ENCODE peak calls at places on chromosomes 5 and 9, in seven cellular contexts. P is brain microvascular endothelial cell, Z is cardiac muscle cell, X is left ventricle myocardium inferior, W is endodermal cell, B is heart left ventricle, A is GM23338. E is an unnamed sample.
A peak's percentile ranks its signal among the peaks of the same experiment; 100 is the strongest.

GRCh38 chr9:112443200-112443599 is 43.4 kb upstream of the KIAA1958 start:
- DNase-seq in P (peak; percentile 14), Z (peak; percentile 41), X (no peak), W (no peak), B (no peak), A (peak; percentile 45), E (no peak)

GRCh38 chr9:95017062-95017461 is 290.6 kb downstream of the AOPEP start:
- DNase-seq in P (no peak), Z (no peak), X (no peak), W (no peak), B (no peak), A (no peak), E (no peak)

GRCh38 chr9:29773676-29774075 is 2200.4 kb upstream of the C9orf72 start:
- DNase-seq in P (no peak), Z (no peak), X (no peak), W (no peak), B (no peak), A (no peak), E (no peak)

GRCh38 chr5:10856646-10857332 is 95.8 kb upstream of the DAP start:
- DNase-seq in P (peak; percentile 73), Z (peak; percentile 53), X (peak; percentile 38), W (peak; percentile 96), B (peak; percentile 55), A (peak; percentile 95), E (peak; percentile 43)

GRCh38 chr5:167743685-167744084 is 547.8 kb upstream of the WWC1 start:
- DNase-seq in P (peak; percentile 78), Z (peak; percentile 89), X (no peak), W (no peak), B (no peak), A (no peak), E (no peak)

GRCh38 chr5:14364576-14365472 is 216.8 kb upstream of the OTULINL start:
- DNase-seq in P (no peak), Z (no peak), X (no peak), W (peak; percentile 92), B (no peak), A (peak; percentile 89), E (peak; percentile 77)

GRCh38 chr9:127837346-127837745 is 17.1 kb downstream of the ENG start:
- DNase-seq in P (no peak), Z (peak; percentile 37), X (no peak), W (no peak), B (no peak), A (no peak), E (no peak)

GRCh38 chr9:83238871-83239624 is 176.1 kb upstream of the RASEF start:
- DNase-seq in P (no peak), Z (peak; percentile 64), X (no peak), W (no peak), B (no peak), A (no peak), E (no peak)

GRCh38 chr5:140145818-140146522 is 20.2 kb downstream of the IGIP start:
- DNase-seq in P (peak; percentile 42), Z (peak; percentile 78), X (peak; percentile 77), W (peak; percentile 88), B (peak; percentile 84), A (peak; percentile 80), E (peak; percentile 85)

GRCh38 chr9:77588319-77588937 is 59.7 kb downstream of the GNA14 start:
- DNase-seq in P (peak; percentile 71), Z (peak; percentile 92), X (no peak), W (peak; percentile 71), B (no peak), A (no peak), E (no peak)

GRCh38 chr5:167964529-167964928 is 326.9 kb upstream of the WWC1 start:
- DNase-seq in P (no peak), Z (no peak), X (no peak), W (no peak), B (no peak), A (peak; percentile 44), E (no peak)

GRCh38 chr9:18492612-18493011 is 18.7 kb downstream of the ADAMTSL1 start:
- DNase-seq in P (peak; percentile 34), Z (peak; percentile 51), X (no peak), W (no peak), B (no peak), A (no peak), E (no peak)

GRCh38 chr5:142678615-142679014 is 7.3 kb downstream of the FGF1 start:
- DNase-seq in P (no peak), Z (no peak), X (no peak), W (no peak), B (no peak), A (no peak), E (no peak)

GRCh38 chr5:134649163-134649916 is 755 bp downstream of the SEC24A start:
- DNase-seq in P (no peak), Z (no peak), X (no peak), W (no peak), B (peak; percentile 39), A (no peak), E (no peak)

GRCh38 chr5:133365326-133365725 is 247.0 kb downstream of the FSTL4 start:
- DNase-seq in P (no peak), Z (no peak), X (no peak), W (peak; percentile 72), B (no peak), A (peak; percentile 67), E (no peak)

GRCh38 chr5:139473565-139473964 is 2.8 kb downstream of the SMIM33 start:
- DNase-seq in P (no peak), Z (peak; percentile 37), X (no peak), W (peak; percentile 56), B (no peak), A (no peak), E (no peak)

GRCh38 chr5:131513780-131514179 is 121.2 kb downstream of the RAPGEF6 start:
- DNase-seq in P (no peak), Z (no peak), X (no peak), W (no peak), B (no peak), A (no peak), E (no peak)

GRCh38 chr9:134396825-134397224 is 70.6 kb downstream of the RXRA start:
- DNase-seq in P (no peak), Z (no peak), X (no peak), W (no peak), B (no peak), A (no peak), E (no peak)

GRCh38 chr9:134395002-134395517 is 68.8 kb downstream of the RXRA start:
- DNase-seq in P (no peak), Z (no peak), X (no peak), W (no peak), B (no peak), A (no peak), E (no peak)

GRCh38 chr9:134398756-134399155 is 72.5 kb downstream of the RXRA start:
- DNase-seq in P (no peak), Z (no peak), X (no peak), W (no peak), B (no peak), A (no peak), E (no peak)

GRCh38 chr9:134395727-134396257 is 69.5 kb downstream of the RXRA start:
- DNase-seq in P (no peak), Z (no peak), X (no peak), W (no peak), B (no peak), A (no peak), E (no peak)

GRCh38 chr9:134396258-134396742 is 70.0 kb downstream of the RXRA start:
- DNase-seq in P (no peak), Z (no peak), X (no peak), W (no peak), B (no peak), A (no peak), E (no peak)
- H3K4me3 ChIP-seq in P (no peak overlapping the region), Z (no peak overlapping the region), X (peak overlapping the region; percentile 11), W (no peak overlapping the region), B (no peak overlapping the region), A (no peak overlapping the region), E (no peak overlapping the region)

GRCh38 chr5:150517272-150518152 is 9.6 kb downstream of the NDST1 start:
- DNase-seq in P (peak; percentile 97), Z (peak; percentile 95), X (peak; percentile 59), W (no peak), B (peak; percentile 63), A (no peak), E (peak; percentile 98)
- H3K27ac ChIP-seq in P (peak overlapping the region; percentile 89), Z (peak overlapping the region; percentile 35), X (peak overlapping the region; percentile 54), W (no peak overlapping the region), B (peak overlapping the region; percentile 40), A (peak overlapping the region; percentile 19), E (peak overlapping the region; percentile 77)

GRCh38 chr5:2188661-2189060 is 305.9 kb upstream of the IRX4 start:
- DNase-seq in P (no peak), Z (no peak), X (no peak), W (no peak), B (no peak), A (no peak), E (no peak)

GRCh38 chr5:2192496-2192895 is 309.8 kb upstream of the IRX4 start:
- DNase-seq in P (no peak), Z (no peak), X (no peak), W (no peak), B (no peak), A (no peak), E (no peak)

GRCh38 chr5:2191972-2192371 is 309.2 kb upstream of the IRX4 start:
- DNase-seq in P (no peak), Z (no peak), X (no peak), W (no peak), B (no peak), A (no peak), E (no peak)

GRCh38 chr5:2188137-2188536 is 305.4 kb upstream of the IRX4 start:
- DNase-seq in P (no peak), Z (no peak), X (no peak), W (no peak), B (no peak), A (no peak), E (no peak)

DNA sequence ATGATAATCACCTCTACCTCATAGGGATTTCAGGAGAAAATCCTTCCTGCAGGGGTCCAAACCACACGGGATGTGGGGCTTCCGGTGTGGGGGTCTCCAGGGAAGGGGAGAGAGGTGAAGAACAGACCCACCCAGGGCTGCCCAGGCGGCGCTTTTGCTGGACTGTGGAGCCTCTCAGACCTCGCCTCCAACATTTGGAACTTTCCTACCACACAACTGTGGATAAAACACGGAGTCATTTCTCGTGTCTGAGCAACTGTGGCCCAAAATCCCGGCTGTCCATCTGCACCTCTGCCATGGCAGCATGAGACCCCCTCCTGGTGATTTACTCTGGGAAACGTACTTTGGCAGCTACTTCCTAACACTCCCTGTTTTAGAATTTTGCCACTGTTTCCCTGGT is 307.8 kb upstream of the IRX4 start:
- DNase-seq in P (no peak), Z (no peak), X (no peak), W (no peak), B (no peak), A (no peak), E (no peak)
- H3K4me3 ChIP-seq in P (no peak overlapping the region), Z (no peak overlapping the region), X (no peak overlapping the region), W (no peak overlapping the region), B (no peak overlapping the region), A (no peak overlapping the region), E (no peak overlapping the region)

DNA sequence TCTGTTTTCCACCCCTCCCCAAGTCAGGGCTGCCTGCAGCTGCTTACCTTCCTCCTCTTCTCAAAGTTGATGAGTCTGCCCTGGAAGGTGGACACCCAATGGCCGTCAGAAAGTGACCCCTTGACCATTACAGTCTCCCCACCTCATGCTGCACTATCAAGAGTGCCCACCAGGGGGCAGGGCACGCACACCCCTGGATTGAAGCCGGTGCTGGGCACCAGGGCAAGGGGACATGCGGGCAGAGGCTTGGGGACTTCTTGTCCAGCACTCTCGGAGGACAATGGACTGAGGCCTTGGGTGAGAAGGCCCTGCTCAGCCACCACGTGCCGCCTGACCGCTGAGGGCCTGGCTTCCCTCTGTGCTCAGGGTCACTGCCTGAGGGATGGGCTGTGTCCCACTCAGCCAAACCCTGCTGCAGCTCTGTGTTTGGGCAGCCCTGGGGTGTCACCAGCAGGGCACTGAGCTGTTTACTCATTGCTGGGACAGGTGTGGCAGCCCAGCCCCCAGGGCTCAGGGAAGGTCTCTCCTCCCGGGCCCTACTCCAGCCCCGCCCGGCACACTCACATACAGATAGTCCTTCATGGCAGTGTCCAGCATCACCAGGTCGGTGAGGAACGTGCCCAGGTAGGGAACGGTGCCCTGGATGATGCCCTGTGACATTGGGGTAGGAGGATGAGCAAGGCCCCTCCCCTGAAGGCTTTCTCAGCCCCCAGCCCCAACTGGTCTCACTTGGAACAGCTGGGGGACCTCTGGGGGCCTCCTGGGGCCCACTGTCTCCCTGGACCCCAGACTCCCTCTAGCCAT is 17.7 kb downstream of the RALGDS start:
- DNase-seq in P (no peak), Z (peak; percentile 44), X (peak; percentile 70), W (peak; percentile 86), B (peak; percentile 76), A (peak; percentile 60), E (peak; percentile 68)
- H3K27ac ChIP-seq in P (no peak overlapping the region), Z (no peak overlapping the region), X (peak overlapping the region; percentile 9), W (no peak overlapping the region), B (no peak overlapping the region), A (no peak overlapping the region), E (no peak overlapping the region)